ENCODE peak calls at places on chromosomes 3 and 15, in nine cellular contexts. One of them, this sample, is unnamed.

GRCh38 chr3:131218196-131218595 is 163.4 kb upstream of the NUDT16 start:
- DNase-seq in heart right ventricle: no peak
- DNase-seq in RWPE1: no peak
- DNase-seq in HuH-7.5: no peak
- DNase-seq in CD4-positive, alpha-beta T cell: no peak
- DNase-seq in colonic mucosa: no peak
- DNase-seq in NCI-H1105: no peak
- DNase-seq in upper lobe of left lung: no peak
- DNase-seq in substantia nigra: no peak
- DNase-seq in this sample: no peak

GRCh38 chr15:85583404-85584390 is 203.3 kb downstream of the AKAP13 start:
- DNase-seq in heart right ventricle: peak
- DNase-seq in RWPE1: peak
- DNase-seq in HuH-7.5: no peak
- DNase-seq in CD4-positive, alpha-beta T cell: no peak
- DNase-seq in colonic mucosa: peak
- DNase-seq in NCI-H1105: no peak
- DNase-seq in upper lobe of left lung: no peak
- DNase-seq in substantia nigra: no peak
- DNase-seq in this sample: no peak

GRCh38 chr3:161925749-161926360 is 429.2 kb downstream of the OTOL1 start:
- DNase-seq in heart right ventricle: no peak
- DNase-seq in RWPE1: no peak
- DNase-seq in HuH-7.5: no peak
- DNase-seq in CD4-positive, alpha-beta T cell: no peak
- DNase-seq in colonic mucosa: no peak
- DNase-seq in NCI-H1105: no peak
- DNase-seq in upper lobe of left lung: no peak
- DNase-seq in substantia nigra: no peak
- DNase-seq in this sample: no peak

GRCh38 chr3:135629696-135630408 is 335.7 kb upstream of the PPP2R3A start:
- DNase-seq in heart right ventricle: no peak
- DNase-seq in RWPE1: no peak
- DNase-seq in HuH-7.5: no peak
- DNase-seq in CD4-positive, alpha-beta T cell: no peak
- DNase-seq in colonic mucosa: no peak
- DNase-seq in NCI-H1105: no peak
- DNase-seq in upper lobe of left lung: no peak
- DNase-seq in substantia nigra: no peak
- DNase-seq in this sample: no peak

GRCh38 chr3:112894258-112894657 is 47.6 kb upstream of the CD200R1L start:
- DNase-seq in heart right ventricle: no peak
- DNase-seq in RWPE1: no peak
- DNase-seq in HuH-7.5: no peak
- DNase-seq in CD4-positive, alpha-beta T cell: no peak
- DNase-seq in colonic mucosa: no peak
- DNase-seq in NCI-H1105: no peak
- DNase-seq in upper lobe of left lung: no peak
- DNase-seq in substantia nigra: no peak
- DNase-seq in this sample: peak

GRCh38 chr3:144585408-144585807 is 613.8 kb downstream of the DIPK2A start:
- DNase-seq in heart right ventricle: no peak
- DNase-seq in RWPE1: no peak
- DNase-seq in HuH-7.5: no peak
- DNase-seq in CD4-positive, alpha-beta T cell: no peak
- DNase-seq in colonic mucosa: no peak
- DNase-seq in NCI-H1105: no peak
- DNase-seq in upper lobe of left lung: no peak
- DNase-seq in substantia nigra: no peak
- DNase-seq in this sample: no peak

GRCh38 chr15:99052205-99052604 is 44.6 kb upstream of the PGPEP1L start:
- DNase-seq in heart right ventricle: no peak
- DNase-seq in RWPE1: no peak
- DNase-seq in HuH-7.5: no peak
- DNase-seq in CD4-positive, alpha-beta T cell: no peak
- DNase-seq in colonic mucosa: no peak
- DNase-seq in NCI-H1105: no peak
- DNase-seq in upper lobe of left lung: no peak
- DNase-seq in substantia nigra: no peak
- DNase-seq in this sample: no peak

GRCh38 chr15:62940359-62940754 is 102.2 kb upstream of the TPM1 start:
- DNase-seq in heart right ventricle: no peak
- DNase-seq in RWPE1: peak
- DNase-seq in HuH-7.5: no peak
- DNase-seq in CD4-positive, alpha-beta T cell: no peak
- DNase-seq in colonic mucosa: no peak
- DNase-seq in NCI-H1105: no peak
- DNase-seq in upper lobe of left lung: no peak
- DNase-seq in substantia nigra: no peak
- DNase-seq in this sample: no peak

GRCh38 chr3:16090711-16091110 is 83.8 kb upstream of the GALNT15 start:
- DNase-seq in heart right ventricle: no peak
- DNase-seq in RWPE1: no peak
- DNase-seq in HuH-7.5: no peak
- DNase-seq in CD4-positive, alpha-beta T cell: no peak
- DNase-seq in colonic mucosa: no peak
- DNase-seq in NCI-H1105: no peak
- DNase-seq in upper lobe of left lung: no peak
- DNase-seq in substantia nigra: no peak
- DNase-seq in this sample: no peak

GRCh38 chr3:117399311-117400068 is 689.9 kb downstream of the TUSC7 start:
- DNase-seq in heart right ventricle: no peak
- DNase-seq in RWPE1: no peak
- DNase-seq in HuH-7.5: no peak
- DNase-seq in CD4-positive, alpha-beta T cell: no peak
- DNase-seq in colonic mucosa: no peak
- DNase-seq in NCI-H1105: no peak
- DNase-seq in upper lobe of left lung: no peak
- DNase-seq in substantia nigra: no peak
- DNase-seq in this sample: no peak

GRCh38 chr3:29525254-29525881 is 244.5 kb downstream of the RBMS3 start:
- DNase-seq in heart right ventricle: peak
- DNase-seq in RWPE1: no peak
- DNase-seq in HuH-7.5: no peak
- DNase-seq in CD4-positive, alpha-beta T cell: no peak
- DNase-seq in colonic mucosa: peak
- DNase-seq in NCI-H1105: peak
- DNase-seq in upper lobe of left lung: no peak
- DNase-seq in substantia nigra: no peak
- DNase-seq in this sample: no peak

GRCh38 chr3:35322070-35322469 is 317.3 kb upstream of the ARPP21 start:
- DNase-seq in heart right ventricle: no peak
- DNase-seq in RWPE1: no peak
- DNase-seq in HuH-7.5: no peak
- DNase-seq in CD4-positive, alpha-beta T cell: no peak
- DNase-seq in colonic mucosa: no peak
- DNase-seq in NCI-H1105: no peak
- DNase-seq in upper lobe of left lung: no peak
- DNase-seq in substantia nigra: no peak
- DNase-seq in this sample: no peak

GRCh38 chr3:50263443-50264388 is 5.2 kb upstream of the SEMA3B start:
- DNase-seq in heart right ventricle: no peak
- DNase-seq in RWPE1: no peak
- DNase-seq in HuH-7.5: no peak
- DNase-seq in CD4-positive, alpha-beta T cell: no peak
- DNase-seq in colonic mucosa: no peak
- DNase-seq in NCI-H1105: no peak
- DNase-seq in upper lobe of left lung: no peak
- DNase-seq in substantia nigra: no peak
- DNase-seq in this sample: no peak

GRCh38 chr3:155595371-155595770 is 149.5 kb downstream of the PLCH1 start:
- DNase-seq in heart right ventricle: no peak
- DNase-seq in RWPE1: no peak
- DNase-seq in HuH-7.5: no peak
- DNase-seq in CD4-positive, alpha-beta T cell: no peak
- DNase-seq in colonic mucosa: no peak
- DNase-seq in NCI-H1105: no peak
- DNase-seq in upper lobe of left lung: no peak
- DNase-seq in substantia nigra: no peak
- DNase-seq in this sample: no peak

GRCh38 chr3:56894912-56895431 is 93.2 kb upstream of the ARHGEF3 start:
- DNase-seq in heart right ventricle: no peak
- DNase-seq in RWPE1: no peak
- DNase-seq in HuH-7.5: no peak
- DNase-seq in CD4-positive, alpha-beta T cell: peak
- DNase-seq in colonic mucosa: peak
- DNase-seq in NCI-H1105: no peak
- DNase-seq in upper lobe of left lung: no peak
- DNase-seq in substantia nigra: peak
- DNase-seq in this sample: no peak

GRCh38 chr3:50008931-50009330 is 69.0 kb downstream of the RBM6 start:
- DNase-seq in heart right ventricle: no peak
- DNase-seq in RWPE1: no peak
- DNase-seq in HuH-7.5: no peak
- DNase-seq in CD4-positive, alpha-beta T cell: no peak
- DNase-seq in colonic mucosa: no peak
- DNase-seq in NCI-H1105: no peak
- DNase-seq in upper lobe of left lung: no peak
- DNase-seq in substantia nigra: no peak
- DNase-seq in this sample: no peak

GRCh38 chr3:178384302-178384939 is 151.8 kb upstream of the KCNMB2 start:
- DNase-seq in heart right ventricle: no peak
- DNase-seq in RWPE1: no peak
- DNase-seq in HuH-7.5: no peak
- DNase-seq in CD4-positive, alpha-beta T cell: no peak
- DNase-seq in colonic mucosa: no peak
- DNase-seq in NCI-H1105: no peak
- DNase-seq in upper lobe of left lung: no peak
- DNase-seq in substantia nigra: no peak
- DNase-seq in this sample: no peak

GRCh38 chr15:74036271-74037170 is 42.0 kb downstream of the PML start:
- DNase-seq in heart right ventricle: peak
- DNase-seq in RWPE1: peak
- DNase-seq in HuH-7.5: peak
- DNase-seq in CD4-positive, alpha-beta T cell: no peak
- DNase-seq in colonic mucosa: peak
- DNase-seq in NCI-H1105: no peak
- DNase-seq in upper lobe of left lung: no peak
- DNase-seq in substantia nigra: no peak
- DNase-seq in this sample: no peak

GRCh38 chr3:184440161-184440560 is 60.3 kb downstream of the CHRD start:
- DNase-seq in heart right ventricle: no peak
- DNase-seq in RWPE1: no peak
- DNase-seq in HuH-7.5: no peak
- DNase-seq in CD4-positive, alpha-beta T cell: no peak
- DNase-seq in colonic mucosa: peak
- DNase-seq in NCI-H1105: no peak
- DNase-seq in upper lobe of left lung: no peak
- DNase-seq in substantia nigra: no peak
- DNase-seq in this sample: no peak

GRCh38 chr15:32649336-32649735 is 7.8 kb downstream of the SCG5 start:
- DNase-seq in heart right ventricle: no peak
- DNase-seq in RWPE1: no peak
- DNase-seq in HuH-7.5: peak
- DNase-seq in CD4-positive, alpha-beta T cell: no peak
- DNase-seq in colonic mucosa: no peak
- DNase-seq in NCI-H1105: no peak
- DNase-seq in upper lobe of left lung: no peak
- DNase-seq in substantia nigra: no peak
- DNase-seq in this sample: no peak

GRCh38 chr15:32030795-32031194 is 480 bp downstream of the CHRNA7 start:
- DNase-seq in heart right ventricle: no peak
- DNase-seq in RWPE1: no peak
- DNase-seq in HuH-7.5: no peak
- DNase-seq in CD4-positive, alpha-beta T cell: no peak
- DNase-seq in colonic mucosa: no peak
- DNase-seq in NCI-H1105: no peak
- DNase-seq in upper lobe of left lung: no peak
- DNase-seq in substantia nigra: no peak
- DNase-seq in this sample: no peak

GRCh38 chr3:17639765-17640164 is 102.7 kb downstream of the TBC1D5 start:
- DNase-seq in heart right ventricle: no peak
- DNase-seq in RWPE1: peak
- DNase-seq in HuH-7.5: peak
- DNase-seq in CD4-positive, alpha-beta T cell: no peak
- DNase-seq in colonic mucosa: no peak
- DNase-seq in NCI-H1105: no peak
- DNase-seq in upper lobe of left lung: no peak
- DNase-seq in substantia nigra: no peak
- DNase-seq in this sample: no peak

GRCh38 chr3:64108281-64108680 is 85.0 kb upstream of the PSMD6 start:
- DNase-seq in heart right ventricle: no peak
- DNase-seq in RWPE1: no peak
- DNase-seq in HuH-7.5: no peak
- DNase-seq in CD4-positive, alpha-beta T cell: no peak
- DNase-seq in colonic mucosa: no peak
- DNase-seq in NCI-H1105: no peak
- DNase-seq in upper lobe of left lung: no peak
- DNase-seq in substantia nigra: no peak
- DNase-seq in this sample: no peak

GRCh38 chr3:24457719-24458118 is 36.9 kb downstream of the THRB start:
- DNase-seq in heart right ventricle: no peak
- DNase-seq in RWPE1: peak
- DNase-seq in HuH-7.5: no peak
- DNase-seq in CD4-positive, alpha-beta T cell: no peak
- DNase-seq in colonic mucosa: no peak
- DNase-seq in NCI-H1105: no peak
- DNase-seq in upper lobe of left lung: no peak
- DNase-seq in substantia nigra: no peak
- DNase-seq in this sample: no peak

GRCh38 chr3:193552911-193553310 is 1.8 kb downstream of the ATP13A4 start:
- DNase-seq in heart right ventricle: no peak
- DNase-seq in RWPE1: no peak
- DNase-seq in HuH-7.5: no peak
- DNase-seq in CD4-positive, alpha-beta T cell: no peak
- DNase-seq in colonic mucosa: no peak
- DNase-seq in NCI-H1105: peak
- DNase-seq in upper lobe of left lung: no peak
- DNase-seq in substantia nigra: no peak
- DNase-seq in this sample: no peak

GRCh38 chr15:60396560-60396963 is 1.2 kb downstream of the ANXA2 start:
- DNase-seq in heart right ventricle: no peak
- DNase-seq in RWPE1: no peak
- DNase-seq in HuH-7.5: no peak
- DNase-seq in CD4-positive, alpha-beta T cell: no peak
- DNase-seq in colonic mucosa: peak
- DNase-seq in NCI-H1105: no peak
- DNase-seq in upper lobe of left lung: no peak
- DNase-seq in substantia nigra: no peak
- DNase-seq in this sample: no peak

GRCh38 chr3:102346897-102347296 is 87.9 kb upstream of the ZPLD1 start:
- DNase-seq in heart right ventricle: no peak
- DNase-seq in RWPE1: no peak
- DNase-seq in HuH-7.5: no peak
- DNase-seq in CD4-positive, alpha-beta T cell: no peak
- DNase-seq in colonic mucosa: no peak
- DNase-seq in NCI-H1105: no peak
- DNase-seq in upper lobe of left lung: no peak
- DNase-seq in substantia nigra: no peak
- DNase-seq in this sample: no peak

GRCh38 chr3:194689493-194689901 is 3.8 kb downstream of the FAM43A start:
- DNase-seq in heart right ventricle: peak
- DNase-seq in RWPE1: no peak
- DNase-seq in HuH-7.5: no peak
- DNase-seq in CD4-positive, alpha-beta T cell: no peak
- DNase-seq in colonic mucosa: no peak
- DNase-seq in NCI-H1105: no peak
- DNase-seq in upper lobe of left lung: no peak
- DNase-seq in substantia nigra: no peak
- DNase-seq in this sample: no peak

GRCh38 chr15:81968691-81969090 is 77.1 kb downstream of the MEX3B start:
- DNase-seq in heart right ventricle: no peak
- DNase-seq in RWPE1: no peak
- DNase-seq in HuH-7.5: no peak
- DNase-seq in CD4-positive, alpha-beta T cell: no peak
- DNase-seq in colonic mucosa: no peak
- DNase-seq in NCI-H1105: no peak
- DNase-seq in upper lobe of left lung: no peak
- DNase-seq in substantia nigra: no peak
- DNase-seq in this sample: no peak

GRCh38 chr3:128394033-128394432 is 72.7 kb downstream of the DNAJB8 start:
- DNase-seq in heart right ventricle: no peak
- DNase-seq in RWPE1: no peak
- DNase-seq in HuH-7.5: no peak
- DNase-seq in CD4-positive, alpha-beta T cell: no peak
- DNase-seq in colonic mucosa: no peak
- DNase-seq in NCI-H1105: no peak
- DNase-seq in upper lobe of left lung: no peak
- DNase-seq in substantia nigra: no peak
- DNase-seq in this sample: no peak

GRCh38 chr15:32870240-32871033 is 152.6 kb downstream of the GREM1 start:
- DNase-seq in heart right ventricle: no peak
- DNase-seq in RWPE1: peak
- DNase-seq in HuH-7.5: no peak
- DNase-seq in CD4-positive, alpha-beta T cell: no peak
- DNase-seq in colonic mucosa: no peak
- DNase-seq in NCI-H1105: no peak
- DNase-seq in upper lobe of left lung: no peak
- DNase-seq in substantia nigra: no peak
- DNase-seq in this sample: no peak